ENCODE peak calls at places on chromosomes 12 and 14, in five cellular contexts. One of them, this sample, is unnamed.

GRCh38 chr12:68538722-68539614 is 71.7 kb upstream of the RAP1B start:
- DNase-seq in activated T-helper 1 cell treated with anti-CD3 and anti-CD28 coated beads, Interleukin-2, amount 50 U/mL, for 16 hours: no peak
- DNase-seq in suprapubic skin: peak
- DNase-seq in neural crest cell: no peak
- DNase-seq in NAMALWA: no peak
- DNase-seq in this sample: no peak

GRCh38 chr12:125249066-125249824 is 184.0 kb downstream of the AACS start:
- DNase-seq in activated T-helper 1 cell treated with anti-CD3 and anti-CD28 coated beads, Interleukin-2, amount 50 U/mL, for 16 hours: no peak
- DNase-seq in NAMALWA: peak
- DNase-seq in neural crest cell: no peak
- DNase-seq in suprapubic skin: no peak
- DNase-seq in this sample: no peak

GRCh38 chr12:30730011-30730410 is 24.7 kb downstream of the CAPRIN2 start:
- DNase-seq in suprapubic skin: no peak
- DNase-seq in neural crest cell: no peak
- DNase-seq in activated T-helper 1 cell treated with anti-CD3 and anti-CD28 coated beads, Interleukin-2, amount 50 U/mL, for 16 hours: no peak
- DNase-seq in NAMALWA: no peak
- DNase-seq in this sample: no peak

GRCh38 chr12:26727482-26728204 is 105.4 kb downstream of the ITPR2 start:
- DNase-seq in neural crest cell: no peak
- DNase-seq in suprapubic skin: no peak
- DNase-seq in NAMALWA: no peak
- DNase-seq in activated T-helper 1 cell treated with anti-CD3 and anti-CD28 coated beads, Interleukin-2, amount 50 U/mL, for 16 hours: no peak
- DNase-seq in this sample: no peak

GRCh38 chr12:122345042-122345441 is 77.4 kb downstream of the CLIP1 start:
- DNase-seq in neural crest cell: no peak
- DNase-seq in suprapubic skin: no peak
- DNase-seq in activated T-helper 1 cell treated with anti-CD3 and anti-CD28 coated beads, Interleukin-2, amount 50 U/mL, for 16 hours: no peak
- DNase-seq in NAMALWA: no peak
- DNase-seq in this sample: no peak

GRCh38 chr12:51937941-51938340 is 13.6 kb upstream of the ACVR1B start:
- DNase-seq in activated T-helper 1 cell treated with anti-CD3 and anti-CD28 coated beads, Interleukin-2, amount 50 U/mL, for 16 hours: no peak
- DNase-seq in suprapubic skin: no peak
- DNase-seq in NAMALWA: no peak
- DNase-seq in neural crest cell: no peak
- DNase-seq in this sample: no peak

GRCh38 chr14:23113346-23114119 is 5.5 kb downstream of the CEBPE start:
- DNase-seq in activated T-helper 1 cell treated with anti-CD3 and anti-CD28 coated beads, Interleukin-2, amount 50 U/mL, for 16 hours: no peak
- DNase-seq in neural crest cell: no peak
- DNase-seq in suprapubic skin: no peak
- DNase-seq in NAMALWA: no peak
- DNase-seq in this sample: no peak

GRCh38 chr14:86787782-86788181 is 1205.2 kb downstream of the GALC start:
- DNase-seq in NAMALWA: peak
- DNase-seq in activated T-helper 1 cell treated with anti-CD3 and anti-CD28 coated beads, Interleukin-2, amount 50 U/mL, for 16 hours: no peak
- DNase-seq in neural crest cell: no peak
- DNase-seq in suprapubic skin: no peak
- DNase-seq in this sample: no peak

GRCh38 chr12:54564768-54565167 is 15.4 kb downstream of the PDE1B start:
- DNase-seq in neural crest cell: no peak
- DNase-seq in suprapubic skin: no peak
- DNase-seq in NAMALWA: no peak
- DNase-seq in activated T-helper 1 cell treated with anti-CD3 and anti-CD28 coated beads, Interleukin-2, amount 50 U/mL, for 16 hours: no peak
- DNase-seq in this sample: no peak

GRCh38 chr14:99774526-99775307 is 18.5 kb upstream of the EML1 start:
- DNase-seq in neural crest cell: no peak
- DNase-seq in activated T-helper 1 cell treated with anti-CD3 and anti-CD28 coated beads, Interleukin-2, amount 50 U/mL, for 16 hours: no peak
- DNase-seq in NAMALWA: no peak
- DNase-seq in suprapubic skin: no peak
- DNase-seq in this sample: peak

GRCh38 chr12:121443193-121443829 is 43.4 kb downstream of the RNF34 start:
- DNase-seq in suprapubic skin: peak
- DNase-seq in activated T-helper 1 cell treated with anti-CD3 and anti-CD28 coated beads, Interleukin-2, amount 50 U/mL, for 16 hours: peak
- DNase-seq in NAMALWA: peak
- DNase-seq in neural crest cell: peak
- DNase-seq in this sample: peak

GRCh38 chr12:41944241-41944640 is 200.4 kb downstream of the GXYLT1 start:
- DNase-seq in suprapubic skin: no peak
- DNase-seq in NAMALWA: no peak
- DNase-seq in neural crest cell: no peak
- DNase-seq in activated T-helper 1 cell treated with anti-CD3 and anti-CD28 coated beads, Interleukin-2, amount 50 U/mL, for 16 hours: no peak
- DNase-seq in this sample: no peak

GRCh38 chr14:75293920-75294648 is 15.5 kb downstream of the FOS start:
- DNase-seq in NAMALWA: peak
- DNase-seq in suprapubic skin: peak
- DNase-seq in activated T-helper 1 cell treated with anti-CD3 and anti-CD28 coated beads, Interleukin-2, amount 50 U/mL, for 16 hours: peak
- DNase-seq in neural crest cell: peak
- DNase-seq in this sample: peak

GRCh38 chr14:104559769-104560585 is 19.6 kb upstream of the C14orf180 start:
- DNase-seq in neural crest cell: no peak
- DNase-seq in suprapubic skin: no peak
- DNase-seq in activated T-helper 1 cell treated with anti-CD3 and anti-CD28 coated beads, Interleukin-2, amount 50 U/mL, for 16 hours: no peak
- DNase-seq in NAMALWA: no peak
- DNase-seq in this sample: no peak

GRCh38 chr14:67539116-67539515 is 6.0 kb downstream of the PLEKHH1 start:
- DNase-seq in activated T-helper 1 cell treated with anti-CD3 and anti-CD28 coated beads, Interleukin-2, amount 50 U/mL, for 16 hours: no peak
- DNase-seq in neural crest cell: peak
- DNase-seq in NAMALWA: no peak
- DNase-seq in suprapubic skin: peak
- DNase-seq in this sample: no peak

GRCh38 chr12:50197297-50197727 is 30.1 kb upstream of the CERS5 start:
- DNase-seq in neural crest cell: no peak
- DNase-seq in activated T-helper 1 cell treated with anti-CD3 and anti-CD28 coated beads, Interleukin-2, amount 50 U/mL, for 16 hours: no peak
- DNase-seq in suprapubic skin: no peak
- DNase-seq in NAMALWA: no peak
- DNase-seq in this sample: no peak

GRCh38 chr12:67356400-67356799 is 87.2 kb downstream of the CAND1 start:
- DNase-seq in NAMALWA: no peak
- DNase-seq in suprapubic skin: no peak
- DNase-seq in activated T-helper 1 cell treated with anti-CD3 and anti-CD28 coated beads, Interleukin-2, amount 50 U/mL, for 16 hours: no peak
- DNase-seq in neural crest cell: no peak
- DNase-seq in this sample: no peak

GRCh38 chr14:21431126-21431525 is 24.8 kb downstream of the CHD8 start:
- DNase-seq in neural crest cell: no peak
- DNase-seq in suprapubic skin: no peak
- DNase-seq in activated T-helper 1 cell treated with anti-CD3 and anti-CD28 coated beads, Interleukin-2, amount 50 U/mL, for 16 hours: no peak
- DNase-seq in NAMALWA: no peak
- DNase-seq in this sample: no peak

GRCh38 chr12:17579148-17580026 is 510.6 kb downstream of the RERGL start:
- DNase-seq in activated T-helper 1 cell treated with anti-CD3 and anti-CD28 coated beads, Interleukin-2, amount 50 U/mL, for 16 hours: no peak
- DNase-seq in suprapubic skin: no peak
- DNase-seq in neural crest cell: no peak
- DNase-seq in NAMALWA: peak
- DNase-seq in this sample: no peak

GRCh38 chr14:102089621-102090343 is 2.9 kb upstream of the HSP90AA1 start:
- DNase-seq in activated T-helper 1 cell treated with anti-CD3 and anti-CD28 coated beads, Interleukin-2, amount 50 U/mL, for 16 hours: no peak
- DNase-seq in suprapubic skin: no peak
- DNase-seq in NAMALWA: no peak
- DNase-seq in neural crest cell: no peak
- DNase-seq in this sample: no peak

GRCh38 chr14:62101189-62101588 is 339.0 kb downstream of the SNAPC1 start:
- DNase-seq in NAMALWA: no peak
- DNase-seq in neural crest cell: no peak
- DNase-seq in suprapubic skin: no peak
- DNase-seq in activated T-helper 1 cell treated with anti-CD3 and anti-CD28 coated beads, Interleukin-2, amount 50 U/mL, for 16 hours: no peak
- DNase-seq in this sample: no peak

GRCh38 chr14:23132970-23133369 is 13.9 kb upstream of the CEBPE start:
- DNase-seq in neural crest cell: no peak
- DNase-seq in suprapubic skin: no peak
- DNase-seq in NAMALWA: no peak
- DNase-seq in activated T-helper 1 cell treated with anti-CD3 and anti-CD28 coated beads, Interleukin-2, amount 50 U/mL, for 16 hours: no peak
- DNase-seq in this sample: no peak

GRCh38 chr14:32306549-32306948 is 22.5 kb upstream of the AKAP6 start:
- DNase-seq in neural crest cell: no peak
- DNase-seq in NAMALWA: no peak
- DNase-seq in suprapubic skin: no peak
- DNase-seq in activated T-helper 1 cell treated with anti-CD3 and anti-CD28 coated beads, Interleukin-2, amount 50 U/mL, for 16 hours: no peak
- DNase-seq in this sample: no peak

GRCh38 chr12:123389560-123390351 is 5.8 kb downstream of the KMT5A start:
- DNase-seq in suprapubic skin: peak
- DNase-seq in NAMALWA: peak
- DNase-seq in activated T-helper 1 cell treated with anti-CD3 and anti-CD28 coated beads, Interleukin-2, amount 50 U/mL, for 16 hours: no peak
- DNase-seq in neural crest cell: peak
- DNase-seq in this sample: peak

GRCh38 chr12:1205512-1206060 is 214.6 kb downstream of the ERC1 start:
- DNase-seq in neural crest cell: no peak
- DNase-seq in NAMALWA: peak
- DNase-seq in activated T-helper 1 cell treated with anti-CD3 and anti-CD28 coated beads, Interleukin-2, amount 50 U/mL, for 16 hours: no peak
- DNase-seq in suprapubic skin: no peak
- DNase-seq in this sample: no peak

GRCh38 chr12:129949652-129950051 is 45.8 kb upstream of the TMEM132D start:
- DNase-seq in neural crest cell: no peak
- DNase-seq in activated T-helper 1 cell treated with anti-CD3 and anti-CD28 coated beads, Interleukin-2, amount 50 U/mL, for 16 hours: no peak
- DNase-seq in NAMALWA: no peak
- DNase-seq in suprapubic skin: no peak
- DNase-seq in this sample: no peak

GRCh38 chr12:96051756-96052155 is 16.4 kb upstream of the LTA4H start:
- DNase-seq in suprapubic skin: no peak
- DNase-seq in NAMALWA: no peak
- DNase-seq in activated T-helper 1 cell treated with anti-CD3 and anti-CD28 coated beads, Interleukin-2, amount 50 U/mL, for 16 hours: no peak
- DNase-seq in neural crest cell: no peak
- DNase-seq in this sample: no peak

GRCh38 chr12:123928274-123928865 is 44.3 kb downstream of the CCDC92 start:
- DNase-seq in neural crest cell: no peak
- DNase-seq in activated T-helper 1 cell treated with anti-CD3 and anti-CD28 coated beads, Interleukin-2, amount 50 U/mL, for 16 hours: no peak
- DNase-seq in suprapubic skin: no peak
- DNase-seq in NAMALWA: no peak
- DNase-seq in this sample: no peak

GRCh38 chr12:96501139-96501741 is 11.9 kb downstream of the CFAP54 start:
- DNase-seq in suprapubic skin: no peak
- DNase-seq in NAMALWA: peak
- DNase-seq in activated T-helper 1 cell treated with anti-CD3 and anti-CD28 coated beads, Interleukin-2, amount 50 U/mL, for 16 hours: peak
- DNase-seq in neural crest cell: no peak
- DNase-seq in this sample: no peak

GRCh38 chr14:67814826-67815225 is 1.6 kb downstream of the ZFYVE26 start:
- DNase-seq in suprapubic skin: no peak
- DNase-seq in neural crest cell: no peak
- DNase-seq in NAMALWA: no peak
- DNase-seq in activated T-helper 1 cell treated with anti-CD3 and anti-CD28 coated beads, Interleukin-2, amount 50 U/mL, for 16 hours: no peak
- DNase-seq in this sample: no peak

GRCh38 chr12:95016120-95016519 is 12.6 kb upstream of the NDUFA12 start:
- DNase-seq in NAMALWA: no peak
- DNase-seq in activated T-helper 1 cell treated with anti-CD3 and anti-CD28 coated beads, Interleukin-2, amount 50 U/mL, for 16 hours: no peak
- DNase-seq in neural crest cell: no peak
- DNase-seq in suprapubic skin: no peak
- DNase-seq in this sample: no peak

GRCh38 chr14:75025082-75025481 is 22.4 kb downstream of the EIF2B2 start:
- DNase-seq in activated T-helper 1 cell treated with anti-CD3 and anti-CD28 coated beads, Interleukin-2, amount 50 U/mL, for 16 hours: no peak
- DNase-seq in NAMALWA: no peak
- DNase-seq in suprapubic skin: no peak
- DNase-seq in neural crest cell: no peak
- DNase-seq in this sample: no peak

GRCh38 chr14:99513183-99513694 is 32.0 kb downstream of the CCNK start:
- DNase-seq in NAMALWA: no peak
- DNase-seq in activated T-helper 1 cell treated with anti-CD3 and anti-CD28 coated beads, Interleukin-2, amount 50 U/mL, for 16 hours: no peak
- DNase-seq in suprapubic skin: peak
- DNase-seq in neural crest cell: no peak
- DNase-seq in this sample: peak

GRCh38 chr12:124687695-124688301 is 120.4 kb upstream of the NCOR2 start:
- DNase-seq in NAMALWA: no peak
- DNase-seq in neural crest cell: no peak
- DNase-seq in suprapubic skin: no peak
- DNase-seq in activated T-helper 1 cell treated with anti-CD3 and anti-CD28 coated beads, Interleukin-2, amount 50 U/mL, for 16 hours: no peak
- DNase-seq in this sample: no peak

GRCh38 chr12:254039-254438 is 8.6 kb downstream of the SLC6A13 start:
- DNase-seq in NAMALWA: no peak
- DNase-seq in neural crest cell: no peak
- DNase-seq in activated T-helper 1 cell treated with anti-CD3 and anti-CD28 coated beads, Interleukin-2, amount 50 U/mL, for 16 hours: no peak
- DNase-seq in suprapubic skin: no peak
- DNase-seq in this sample: no peak

GRCh38 chr12:69097619-69098368 is 141.6 kb upstream of the CPSF6 start:
- DNase-seq in suprapubic skin: no peak
- DNase-seq in NAMALWA: no peak
- DNase-seq in neural crest cell: no peak
- DNase-seq in activated T-helper 1 cell treated with anti-CD3 and anti-CD28 coated beads, Interleukin-2, amount 50 U/mL, for 16 hours: no peak
- DNase-seq in this sample: no peak

GRCh38 chr14:67003009-67003753 is 186.1 kb upstream of the GARIN2 start:
- DNase-seq in neural crest cell: no peak
- DNase-seq in activated T-helper 1 cell treated with anti-CD3 and anti-CD28 coated beads, Interleukin-2, amount 50 U/mL, for 16 hours: no peak
- DNase-seq in suprapubic skin: no peak
- DNase-seq in NAMALWA: no peak
- DNase-seq in this sample: no peak

GRCh38 chr14:90628825-90629224 is 187.4 kb downstream of the TTC7B start:
- DNase-seq in suprapubic skin: no peak
- DNase-seq in activated T-helper 1 cell treated with anti-CD3 and anti-CD28 coated beads, Interleukin-2, amount 50 U/mL, for 16 hours: no peak
- DNase-seq in neural crest cell: no peak
- DNase-seq in NAMALWA: no peak
- DNase-seq in this sample: no peak

GRCh38 chr14:102893452-102893851 is 29.0 kb upstream of the AMN start:
- DNase-seq in activated T-helper 1 cell treated with anti-CD3 and anti-CD28 coated beads, Interleukin-2, amount 50 U/mL, for 16 hours: no peak
- DNase-seq in neural crest cell: no peak
- DNase-seq in suprapubic skin: peak
- DNase-seq in NAMALWA: no peak
- DNase-seq in this sample: no peak

This sample was measured in type B pancreatic cell.